ENCODE peak calls at places on chromosomes 16 and 17, in four cellular contexts. P, E, N and Y are unnamed samples.

GRCh38 chr17:27810211-27810901 is 10.0 kb upstream of the NOS2 start:
- DNase-seq in P (no peak), E (peak), N (no peak), Y (no peak)

GRCh38 chr17:67111808-67112207 is 67.5 kb downstream of the CACNG1 start:
- DNase-seq in P (no peak), E (no peak), N (no peak), Y (no peak)

GRCh38 chr16:561957-562938 is 2.1 kb downstream of the PRR35 start:
- DNase-seq in P (no peak), E (no peak), N (no peak), Y (no peak)

GRCh38 chr16:57565461-57565860 is 23.0 kb downstream of the ADGRG5 start:
- DNase-seq in P (no peak), E (no peak), N (no peak), Y (no peak)

GRCh38 chr16:55133654-55134053 is 190.3 kb upstream of the IRX6 start:
- DNase-seq in P (no peak), E (no peak), N (no peak), Y (no peak)

GRCh38 chr17:48262982-48263586 is 155.5 kb downstream of the SNX11 start:
- DNase-seq in P (no peak), E (peak), N (no peak), Y (no peak)

GRCh38 chr16:72847187-72848044 is 200.5 kb downstream of the ZFHX3 start:
- DNase-seq in P (peak), E (peak), N (no peak), Y (no peak)

GRCh38 chr16:52090080-52090479 is 456.9 kb downstream of the TOX3 start:
- DNase-seq in P (no peak), E (peak), N (no peak), Y (no peak)

GRCh38 chr16:19515765-19516164 is 6.1 kb downstream of the GDE1 start:
- DNase-seq in P (no peak), E (peak), N (no peak), Y (no peak)

GRCh38 chr17:68585643-68586042 is 15.5 kb downstream of the FAM20A start:
- DNase-seq in P (no peak), E (no peak), N (no peak), Y (no peak)

GRCh38 chr17:56297142-56297541 is 143.9 kb downstream of the ANKFN1 start:
- DNase-seq in P (peak), E (peak), N (no peak), Y (peak)